ENCODE peak calls at places on chromosomes 4 and X, in five cellular contexts. I is nucleus accumbens, O is activated T-cell treated with anti-CD3 and anti-CD28 coated beads for 24 hours, H is glutamatergic neuron, T is mesothelial cell of epicardium. E is an unnamed sample.

GRCh38 chr4:109729155-109729562 is 711 bp downstream of the PLA2G12A start:
- DNase-seq in I (no peak), O (no peak), H (no peak), T (no peak), E (peak; percentile 37)

GRCh38 chr4:115972967-115973366 is 859.5 kb upstream of the NDST4 start:
- DNase-seq in I (no peak), O (no peak), H (no peak), T (no peak), E (no peak)

GRCh38 chrX:149510386-149510785 is 5.3 kb upstream of the IDS start:
- DNase-seq in I (no peak), O (no peak), H (no peak), T (no peak), E (no peak)

GRCh38 chr4:40199999-40200880 is 3.4 kb downstream of the RHOH start:
- DNase-seq in I (no peak), O (peak; percentile 66), H (no peak), T (no peak), E (peak; percentile 88)

GRCh38 chrX:102892103-102892502 is 45.0 kb upstream of the RAB40AL start:
- DNase-seq in I (no peak), O (no peak), H (no peak), T (no peak), E (no peak)

GRCh38 chrX:14362731-14363130 is 166.6 kb upstream of the GLRA2 start:
- DNase-seq in I (no peak), O (no peak), H (no peak), T (no peak), E (no peak)

GRCh38 chrX:50093627-50094026 is 107.2 kb downstream of the AKAP4 start:
- DNase-seq in I (no peak), O (no peak), H (no peak), T (no peak), E (no peak)

GRCh38 chr4:153403761-153404160 is 59.3 kb downstream of the MND1 start:
- DNase-seq in I (no peak), O (no peak), H (no peak), T (no peak), E (no peak)

GRCh38 chr4:19947349-19947748 is 304.4 kb upstream of the SLIT2 start:
- DNase-seq in I (no peak), O (no peak), H (no peak), T (no peak), E (no peak)

GRCh38 chr4:83361416-83362196 is 27.0 kb upstream of the HPSE start:
- DNase-seq in I (no peak), O (no peak), H (no peak), T (no peak), E (no peak)

GRCh38 chrX:25158635-25159034 is 142.9 kb upstream of the ARX start:
- DNase-seq in I (no peak), O (no peak), H (no peak), T (no peak), E (no peak)

GRCh38 chr4:182454440-182455013 is 211.3 kb downstream of the TENM3 start:
- DNase-seq in I (no peak), O (no peak), H (no peak), T (no peak), E (no peak)

GRCh38 chr4:158459085-158459820 is 62.4 kb upstream of the RXFP1 start:
- DNase-seq in I (no peak), O (no peak), H (no peak), T (no peak), E (no peak)

GRCh38 chr4:26220704-26221103 is 100.1 kb upstream of the RBPJ start:
- DNase-seq in I (no peak), O (no peak), H (no peak), T (no peak), E (no peak)

GRCh38 chr4:156946508-156947197 is 24.9 kb downstream of the PDGFC start:
- DNase-seq in I (peak; percentile 44), O (no peak), H (no peak), T (no peak), E (no peak)

GRCh38 chrX:152819732-152820131 is 10.8 kb downstream of the CETN2 start:
- DNase-seq in I (no peak), O (no peak), H (no peak), T (no peak), E (no peak)

GRCh38 chr4:148112231-148112982 is 329.8 kb downstream of the NR3C2 start:
- DNase-seq in I (no peak), O (no peak), H (no peak), T (no peak), E (no peak)

GRCh38 chrX:42946544-42947223 is 168.7 kb upstream of the PPP1R2C start:
- DNase-seq in I (no peak), O (no peak), H (no peak), T (no peak), E (no peak)

GRCh38 chr4:823761-824460 is 2.0 kb downstream of the CPLX1 start:
- DNase-seq in I (no peak), O (no peak), H (no peak), T (no peak), E (no peak)

GRCh38 chr4:3369781-3370660 is 71.7 kb upstream of the HGFAC start:
- DNase-seq in I (no peak), O (peak; percentile 9), H (no peak), T (peak; percentile 40), E (peak; percentile 81)

GRCh38 chr4:24979554-24979953 is 51.2 kb downstream of the LGI2 start:
- DNase-seq in I (no peak), O (no peak), H (no peak), T (no peak), E (no peak)

GRCh38 chrX:104660092-104660491 is 94.1 kb downstream of the IL1RAPL2 start:
- DNase-seq in I (no peak), O (no peak), H (no peak), T (no peak), E (no peak)

GRCh38 chr4:157804986-157805385 is 367.8 kb downstream of the GASK1B start:
- DNase-seq in I (no peak), O (no peak), H (no peak), T (no peak), E (no peak)

GRCh38 chr4:20565075-20565721 is 135.1 kb upstream of the PACRGL start:
- DNase-seq in I (no peak), O (no peak), H (no peak), T (no peak), E (no peak)

GRCh38 chr4:149986916-149987315 is 91.3 kb upstream of the DCLK2 start:
- DNase-seq in I (no peak), O (no peak), H (no peak), T (no peak), E (no peak)